ENCODE peak calls at places on chromosome 12, in seven cellular contexts. H, Q, A, O, S, F and L are unnamed samples.

GRCh38 chr12:89789862-89790261 is 81.2 kb upstream of the ATP2B1 start:
- DNase-seq in S (no peak), A (no peak), Q (no peak), H (no peak), F (peak), O (no peak), L (no peak)

GRCh38 chr12:12890815-12891645 is at the start of gene GPRC5A:
- DNase-seq in Q (peak), H (peak), S (peak), O (no peak), F (peak), A (peak), L (peak)

GRCh38 chr12:130715996-130716917 is at the start of gene RIMBP2:
- DNase-seq in S (no peak), H (peak), A (no peak), F (no peak), Q (peak), O (no peak), L (peak)

GRCh38 chr12:45379261-45379660 is 163.4 kb downstream of the ANO6 start:
- DNase-seq in Q (no peak), S (no peak), A (peak), F (no peak), O (no peak), H (peak), L (peak)

GRCh38 chr12:101414533-101415119 is 7.1 kb upstream of the ARL1 start:
- DNase-seq in F (peak), H (peak), A (peak), S (no peak), O (no peak), Q (peak), L (peak)

GRCh38 chr12:113092478-113093408 is 36.2 kb downstream of the DTX1 start:
- DNase-seq in O (no peak), A (no peak), H (no peak), F (no peak), S (no peak), Q (no peak), L (no peak)

GRCh38 chr12:119343130-119343529 is 8.6 kb downstream of the CCDC60 start:
- DNase-seq in Q (no peak), A (no peak), H (no peak), F (no peak), S (no peak), O (no peak), L (no peak)

GRCh38 chr12:25977047-25977446 is 18.6 kb downstream of the RASSF8 start:
- DNase-seq in A (peak), H (peak), Q (no peak), S (no peak), O (no peak), F (no peak), L (peak)

GRCh38 chr12:18658829-18659228 is 79.0 kb downstream of the PLCZ1 start:
- DNase-seq in O (no peak), A (no peak), Q (no peak), H (no peak), F (no peak), S (no peak), L (peak)

GRCh38 chr12:24034160-24034559 is 84.7 kb upstream of the SOX5 start:
- DNase-seq in O (no peak), A (peak), Q (no peak), H (no peak), S (no peak), F (no peak), L (no peak)

GRCh38 chr12:99600388-99600787 is 47.2 kb upstream of the GARIN6 start:
- DNase-seq in A (no peak), Q (no peak), S (no peak), H (no peak), F (no peak), O (no peak), L (peak)

GRCh38 chr12:40168868-40169267 is 55.9 kb upstream of the LRRK2 start:
- DNase-seq in S (no peak), F (no peak), A (no peak), Q (no peak), H (no peak), O (no peak), L (peak)

GRCh38 chr12:25058619-25059018 is 109.7 kb upstream of the BCAT1 start:
- DNase-seq in O (no peak), A (no peak), Q (no peak), S (no peak), H (no peak), F (no peak), L (no peak)

GRCh38 chr12:103665971-103666370 is 78.9 kb downstream of the STAB2 start:
- DNase-seq in H (no peak), Q (no peak), S (no peak), A (no peak), F (no peak), O (no peak), L (no peak)

GRCh38 chr12:99984271-99985128 is at the start of gene ANKS1B:
- DNase-seq in Q (peak), F (peak), A (peak), H (peak), S (peak), O (no peak), L (peak)

GRCh38 chr12:24902521-24903304 is 46.2 kb downstream of the BCAT1 start:
- DNase-seq in Q (no peak), O (no peak), F (peak), S (no peak), A (peak), H (no peak), L (peak)

GRCh38 chr12:121358093-121358492 is 5.9 kb upstream of the ANAPC5 start:
- DNase-seq in H (no peak), A (no peak), S (no peak), O (no peak), F (no peak), Q (no peak), L (no peak)

GRCh38 chr12:77060136-77060882 is 5.1 kb downstream of the E2F7 start:
- DNase-seq in O (no peak), S (no peak), A (no peak), H (no peak), Q (no peak), F (no peak), L (no peak)